ENCODE peak calls at places on chromosomes 2 and 18, in five cellular contexts. One of them, this sample, is unnamed.

GRCh38 chr18:57737661-57738060 is 65.5 kb downstream of the ATP8B1 start:
- DNase-seq in PC-9: peak; percentile 87
- DNase-seq in progenitor cell of endocrine pancreas: no peak
- DNase-seq in kidney: peak; percentile 86
- DNase-seq in neuronal stem cell: no peak
- DNase-seq in this sample: no peak

GRCh38 chr2:113201496-113202304 is 27.9 kb downstream of the PSD4 start:
- DNase-seq in PC-9: no peak
- DNase-seq in progenitor cell of endocrine pancreas: no peak
- DNase-seq in kidney: no peak
- DNase-seq in neuronal stem cell: no peak
- DNase-seq in this sample: no peak

GRCh38 chr2:60533114-60534033 is 20.1 kb downstream of the BCL11A start:
- DNase-seq in PC-9: no peak
- DNase-seq in progenitor cell of endocrine pancreas: no peak
- DNase-seq in kidney: no peak
- DNase-seq in neuronal stem cell: no peak
- DNase-seq in this sample: peak; percentile 29

GRCh38 chr2:212548459-212548815 is 9.8 kb upstream of the ERBB4 start:
- DNase-seq in PC-9: no peak
- DNase-seq in progenitor cell of endocrine pancreas: no peak
- DNase-seq in kidney: no peak
- DNase-seq in neuronal stem cell: no peak
- DNase-seq in this sample: peak; percentile 37

GRCh38 chr2:113676651-113677050 is 49.6 kb downstream of the RABL2A start:
- DNase-seq in PC-9: no peak
- DNase-seq in progenitor cell of endocrine pancreas: no peak
- DNase-seq in kidney: no peak
- DNase-seq in neuronal stem cell: no peak
- DNase-seq in this sample: no peak

GRCh38 chr18:12369211-12369610 is 7.8 kb downstream of the AFG3L2 start:
- DNase-seq in PC-9: no peak
- DNase-seq in progenitor cell of endocrine pancreas: no peak
- DNase-seq in kidney: no peak
- DNase-seq in neuronal stem cell: no peak
- DNase-seq in this sample: no peak

GRCh38 chr2:95384854-95385569 is 17.5 kb upstream of the FAHD2A start:
- DNase-seq in PC-9: no peak
- DNase-seq in progenitor cell of endocrine pancreas: no peak
- DNase-seq in kidney: peak; percentile 65
- DNase-seq in neuronal stem cell: no peak
- DNase-seq in this sample: no peak

GRCh38 chr2:190506666-190507065 is 27.9 kb downstream of the NEMP2 start:
- DNase-seq in PC-9: no peak
- DNase-seq in progenitor cell of endocrine pancreas: no peak
- DNase-seq in kidney: no peak
- DNase-seq in neuronal stem cell: no peak
- DNase-seq in this sample: no peak

GRCh38 chr2:204145197-204146190 is 208.9 kb downstream of the ICOS start:
- DNase-seq in PC-9: peak; percentile 40
- DNase-seq in progenitor cell of endocrine pancreas: peak; percentile 76
- DNase-seq in kidney: peak; percentile 85
- DNase-seq in neuronal stem cell: peak; percentile 77
- DNase-seq in this sample: peak; percentile 78